ENCODE peak calls at places on chromosomes 16 and 17, in five cellular contexts. One of them, this sample, is unnamed.

GRCh38 chr16:62034236-62035114 is 1.8 kb downstream of the CDH8 start:
- DNase-seq in body of pancreas: no peak
- DNase-seq in GM23338: peak; percentile 62
- DNase-seq in H1: no peak
- DNase-seq in pancreas: no peak
- DNase-seq in this sample: no peak

GRCh38 chr16:22694887-22695382 is 119.0 kb upstream of the HS3ST2 start:
- DNase-seq in H1: no peak
- DNase-seq in pancreas: no peak
- DNase-seq in GM23338: no peak
- DNase-seq in body of pancreas: no peak
- DNase-seq in this sample: no peak

GRCh38 chr16:27424772-27425498 is 23.0 kb downstream of the IL21R start:
- DNase-seq in H1: no peak
- DNase-seq in pancreas: no peak
- DNase-seq in body of pancreas: no peak
- DNase-seq in GM23338: no peak
- DNase-seq in this sample: peak; percentile 60

GRCh38 chr17:60759756-60760155 is 82.1 kb downstream of the BCAS3 start:
- DNase-seq in GM23338: no peak
- DNase-seq in H1: no peak
- DNase-seq in pancreas: no peak
- DNase-seq in body of pancreas: no peak
- DNase-seq in this sample: no peak

GRCh38 chr17:65918921-65919546 is 272.9 kb downstream of the CEP112 start:
- DNase-seq in H1: no peak
- DNase-seq in pancreas: no peak
- DNase-seq in GM23338: peak; percentile 50
- DNase-seq in body of pancreas: no peak
- DNase-seq in this sample: no peak

GRCh38 chr17:11561281-11561680 is 37.0 kb upstream of the DNAH9 start:
- DNase-seq in GM23338: no peak
- DNase-seq in body of pancreas: no peak
- DNase-seq in pancreas: no peak
- DNase-seq in H1: no peak
- DNase-seq in this sample: no peak

GRCh38 chr16:27600386-27600785 is 50.4 kb downstream of the KATNIP start:
- DNase-seq in pancreas: no peak
- DNase-seq in H1: peak; percentile 51
- DNase-seq in body of pancreas: no peak
- DNase-seq in GM23338: peak; percentile 51
- DNase-seq in this sample: no peak

GRCh38 chr16:71645450-71645849 is 19.5 kb downstream of the MARVELD3 start:
- DNase-seq in GM23338: peak; percentile 70
- DNase-seq in H1: no peak
- DNase-seq in pancreas: no peak
- DNase-seq in body of pancreas: no peak
- DNase-seq in this sample: no peak

GRCh38 chr17:8649157-8650118 is 18.9 kb upstream of the MYH10 start:
- DNase-seq in H1: no peak
- DNase-seq in GM23338: no peak
- DNase-seq in body of pancreas: no peak
- DNase-seq in pancreas: no peak
- DNase-seq in this sample: no peak

GRCh38 chr16:11484691-11485258 is 101.9 kb downstream of the LITAF start:
- DNase-seq in GM23338: no peak
- DNase-seq in pancreas: no peak
- DNase-seq in body of pancreas: no peak
- DNase-seq in H1: no peak
- DNase-seq in this sample: no peak

GRCh38 chr16:50099957-50100648 is 34.3 kb downstream of the HEATR3 start:
- DNase-seq in H1: no peak
- DNase-seq in GM23338: no peak
- DNase-seq in body of pancreas: no peak
- DNase-seq in pancreas: no peak
- DNase-seq in this sample: no peak

GRCh38 chr16:71214771-71215381 is 15.6 kb downstream of the HYDIN start:
- DNase-seq in H1: no peak
- DNase-seq in GM23338: peak; percentile 43
- DNase-seq in pancreas: no peak
- DNase-seq in body of pancreas: no peak
- DNase-seq in this sample: no peak

GRCh38 chr16:15041260-15042011 is 14.4 kb downstream of the NTAN1 start:
- DNase-seq in pancreas: no peak
- DNase-seq in GM23338: peak; percentile 56
- DNase-seq in H1: no peak
- DNase-seq in body of pancreas: no peak
- DNase-seq in this sample: no peak

GRCh38 chr16:48609453-48610023 is 442 bp downstream of the N4BP1 start:
- DNase-seq in H1: peak; percentile 66
- DNase-seq in body of pancreas: peak; percentile 70
- DNase-seq in GM23338: peak; percentile 63
- DNase-seq in pancreas: peak; percentile 66
- DNase-seq in this sample: peak; percentile 85

GRCh38 chr17:35890774-35891155 is 10.6 kb upstream of the CCL5 start:
- DNase-seq in pancreas: no peak
- DNase-seq in GM23338: peak; percentile 24
- DNase-seq in body of pancreas: peak; percentile 13
- DNase-seq in H1: no peak
- DNase-seq in this sample: no peak

GRCh38 chr17:50181155-50181554 is 15.3 kb downstream of the SGCA start:
- DNase-seq in pancreas: no peak
- DNase-seq in GM23338: no peak
- DNase-seq in body of pancreas: no peak
- DNase-seq in H1: no peak
- DNase-seq in this sample: no peak

GRCh38 chr16:50224297-50224696 is 42.1 kb upstream of the ADCY7 start:
- DNase-seq in GM23338: no peak
- DNase-seq in body of pancreas: no peak
- DNase-seq in H1: no peak
- DNase-seq in pancreas: no peak
- DNase-seq in this sample: no peak

GRCh38 chr16:89505204-89506112 is 2.7 kb upstream of the SPG7 start:
- DNase-seq in pancreas: peak; percentile 75
- DNase-seq in GM23338: no peak
- DNase-seq in H1: no peak
- DNase-seq in body of pancreas: peak; percentile 81
- DNase-seq in this sample: no peak

GRCh38 chr17:37259030-37259735 is 116.6 kb upstream of the C17orf78 start:
- DNase-seq in H1: no peak
- DNase-seq in GM23338: no peak
- DNase-seq in pancreas: no peak
- DNase-seq in body of pancreas: no peak
- DNase-seq in this sample: no peak

DNA sequence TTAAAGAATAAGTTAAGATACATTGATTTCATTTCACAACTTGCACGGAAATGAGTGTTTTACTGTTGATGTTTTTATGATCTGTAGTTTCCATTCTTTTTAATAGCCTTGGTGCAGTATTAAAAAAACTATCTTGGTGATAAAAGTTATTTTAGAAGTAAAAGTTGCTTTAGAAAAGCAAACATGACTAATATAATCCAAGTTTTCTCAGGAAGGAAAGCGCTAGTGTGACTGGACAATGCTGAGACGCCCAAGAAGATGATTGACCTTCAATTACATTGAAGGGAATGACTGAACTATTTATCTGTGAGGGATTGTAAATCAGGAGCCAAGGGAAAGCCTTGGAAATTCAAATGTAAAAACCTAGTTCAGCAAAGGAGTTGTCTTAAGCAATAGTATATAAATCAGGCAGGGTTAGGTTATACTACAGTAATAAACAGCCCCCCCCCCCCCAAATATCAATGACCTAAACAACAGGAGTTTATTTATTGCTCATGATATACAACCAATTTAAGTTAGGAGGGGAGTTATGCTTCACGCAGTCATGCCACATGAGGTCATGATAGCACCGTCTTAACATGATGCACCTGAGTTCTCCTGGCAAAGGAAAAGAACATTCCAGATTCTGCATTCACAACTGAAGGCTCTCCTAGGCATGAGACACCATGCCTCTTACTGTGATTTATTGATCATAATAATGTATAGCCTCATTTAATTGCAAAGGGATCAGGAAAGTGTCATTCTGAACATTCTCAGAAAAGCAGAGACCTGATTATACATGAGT is 443.8 kb downstream of the CDH13 start:
- DNase-seq in pancreas: no peak
- DNase-seq in H1: no peak
- DNase-seq in GM23338: no peak
- DNase-seq in body of pancreas: no peak
- DNase-seq in this sample: no peak
- TF ChIP-seq CTCF in pancreas: no peak
- TF ChIP-seq CTCF in H1: no peak
- TF ChIP-seq CTCF in GM23338: no peak
- TF ChIP-seq CTCF in body of pancreas: no peak
- TF ChIP-seq CTCF in this sample: no peak

GRCh38 chr17:13002761-13003453 is 14.9 kb downstream of the ELAC2 start:
- DNase-seq in pancreas: peak; percentile 29
- DNase-seq in body of pancreas: peak; percentile 78
- DNase-seq in GM23338: peak; percentile 89
- DNase-seq in H1: peak; percentile 90
- DNase-seq in this sample: peak; percentile 90
- TF ChIP-seq CTCF in pancreas: peak; percentile 85
- TF ChIP-seq CTCF in body of pancreas: peak; percentile 75
- TF ChIP-seq CTCF in GM23338: peak; percentile 89
- TF ChIP-seq CTCF in H1: peak; percentile 74
- TF ChIP-seq CTCF in this sample: peak; percentile 88

DNA sequence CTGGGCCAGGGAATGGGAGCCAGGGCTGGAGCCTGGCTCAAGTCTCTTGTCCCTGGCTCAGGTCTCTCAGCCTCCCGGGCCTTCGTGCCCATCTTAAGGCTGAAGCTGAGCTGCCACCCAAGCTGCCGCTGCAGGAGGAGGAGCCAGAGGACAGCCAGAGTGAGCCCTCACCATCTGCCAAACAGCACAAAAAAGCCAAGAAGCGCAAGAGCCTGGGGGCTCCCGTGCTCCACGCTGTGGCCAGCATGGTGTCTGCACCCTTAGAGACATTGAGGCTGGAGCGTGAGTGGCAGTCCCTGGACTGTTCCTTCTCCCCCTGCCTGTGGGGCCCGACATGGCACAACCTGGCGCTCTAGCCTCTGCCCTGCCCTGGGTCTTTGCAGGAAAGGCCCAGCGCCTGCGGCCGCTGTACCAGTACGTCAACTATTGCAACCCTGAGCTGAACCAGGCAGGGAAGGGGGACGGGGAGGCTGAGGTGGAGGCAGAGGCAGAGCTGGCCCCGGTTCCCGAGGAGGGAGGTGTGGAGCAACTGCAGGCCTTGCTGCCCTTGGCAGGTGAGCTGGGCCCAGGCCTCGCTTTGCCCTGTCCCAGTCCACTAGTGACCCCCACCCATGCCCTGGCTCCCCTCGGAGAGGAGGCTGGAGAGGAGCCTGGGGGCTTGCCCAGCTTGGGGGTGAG is 1.3 kb downstream of the C16orf86 start:
- DNase-seq in pancreas: peak; percentile 90
- DNase-seq in H1: peak; percentile 82
- DNase-seq in GM23338: peak; percentile 96
- DNase-seq in body of pancreas: peak; percentile 88
- DNase-seq in this sample: peak; percentile 93
- TF ChIP-seq CTCF in pancreas: peak; percentile 78
- TF ChIP-seq CTCF in H1: peak; percentile 96
- TF ChIP-seq CTCF in GM23338: peak; percentile 89
- TF ChIP-seq CTCF in body of pancreas: peak; percentile 99
- TF ChIP-seq CTCF in this sample: peak; percentile 73

DNA sequence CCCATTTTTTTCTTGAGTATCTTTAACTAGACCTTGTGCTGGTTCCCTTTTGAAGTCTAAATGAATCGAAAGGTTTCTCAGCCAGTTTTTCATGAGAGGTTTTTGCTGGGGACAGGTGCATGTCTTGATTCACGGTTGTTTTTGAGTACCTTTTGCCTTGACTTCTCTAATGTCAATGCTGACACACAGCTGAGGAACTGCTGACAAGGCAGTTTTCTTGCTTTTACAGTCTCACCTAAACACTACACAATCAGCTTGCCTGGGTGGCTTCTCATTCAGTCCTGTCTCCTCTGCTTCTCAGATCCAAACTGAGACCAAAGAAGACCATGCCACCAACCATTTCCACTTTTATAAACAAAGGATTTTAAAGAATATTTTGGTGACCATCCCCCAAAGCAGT is 7.1 kb downstream of the OR3A3 start:
- DNase-seq in pancreas: no peak
- DNase-seq in body of pancreas: no peak
- DNase-seq in H1: no peak
- DNase-seq in GM23338: no peak
- DNase-seq in this sample: no peak
- TF ChIP-seq CTCF in pancreas: no peak
- TF ChIP-seq CTCF in body of pancreas: no peak
- TF ChIP-seq CTCF in H1: no peak
- TF ChIP-seq CTCF in GM23338: no peak
- TF ChIP-seq CTCF in this sample: no peak

GRCh38 chr17:41739661-41740352 is 5.4 kb upstream of the HAP1 start:
- DNase-seq in GM23338: no peak
- DNase-seq in body of pancreas: peak; percentile 21
- DNase-seq in pancreas: peak; percentile 16
- DNase-seq in H1: no peak
- DNase-seq in this sample: no peak
- TF ChIP-seq CTCF in GM23338: no peak
- TF ChIP-seq CTCF in body of pancreas: no peak
- TF ChIP-seq CTCF in pancreas: no peak
- TF ChIP-seq CTCF in H1: no peak
- TF ChIP-seq CTCF in this sample: no peak

DNA sequence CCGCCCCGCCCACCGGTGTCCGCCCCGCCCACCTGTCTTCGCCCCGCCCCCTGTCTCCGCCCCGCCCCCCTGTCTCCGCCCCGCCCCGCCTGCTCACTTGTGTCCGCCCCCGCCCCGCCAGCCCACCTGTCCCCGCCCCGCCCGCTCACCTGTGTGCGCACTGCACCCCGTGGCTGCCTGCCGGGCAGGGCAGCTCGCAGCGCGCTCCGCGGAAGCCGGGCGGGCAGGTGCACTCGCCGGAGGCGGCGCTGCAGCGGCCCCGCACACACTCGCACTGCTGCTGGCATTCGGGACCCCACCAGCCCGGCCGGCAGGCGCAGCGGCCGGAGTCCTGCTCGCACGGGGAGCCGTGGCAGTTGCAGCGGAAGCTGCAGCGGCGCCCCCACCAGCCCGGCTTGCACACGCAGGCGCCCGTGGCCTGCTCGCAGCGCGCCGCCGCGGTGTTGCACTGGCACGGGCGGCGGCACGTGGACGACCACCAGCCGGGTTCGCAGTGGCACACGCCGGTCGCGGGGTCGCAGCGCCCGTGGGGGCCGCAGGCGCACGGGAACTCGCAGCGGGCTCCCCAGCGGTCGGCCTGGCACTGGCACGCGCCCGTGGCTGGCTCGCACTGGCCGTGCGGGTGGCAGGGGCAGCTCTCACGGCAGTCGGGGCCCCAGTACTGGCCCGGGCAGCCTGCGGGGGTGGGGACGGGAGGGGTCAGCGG is 2.1 kb downstream of the SCARF1 start:
- DNase-seq in GM23338: peak; percentile 96
- DNase-seq in body of pancreas: peak; percentile 91
- DNase-seq in pancreas: peak; percentile 88
- DNase-seq in H1: peak; percentile 88
- DNase-seq in this sample: no peak
- TF ChIP-seq CTCF in GM23338: peak; percentile 50
- TF ChIP-seq CTCF in body of pancreas: peak; percentile 54
- TF ChIP-seq CTCF in pancreas: peak; percentile 13
- TF ChIP-seq CTCF in H1: peak; percentile 89
- TF ChIP-seq CTCF in this sample: peak; percentile 33

GRCh38 chr17:55549140-55549539 is 37.9 kb upstream of the SMIM36 start:
- DNase-seq in body of pancreas: no peak
- DNase-seq in pancreas: no peak
- DNase-seq in H1: no peak
- DNase-seq in GM23338: peak; percentile 69
- DNase-seq in this sample: no peak
- TF ChIP-seq CTCF in body of pancreas: no peak
- TF ChIP-seq CTCF in pancreas: no peak
- TF ChIP-seq CTCF in H1: peak; percentile 76
- TF ChIP-seq CTCF in GM23338: peak; percentile 76
- TF ChIP-seq CTCF in this sample: peak; percentile 18

This sample was measured in osteocyte.